ENCODE peak calls at places on chromosomes 3 and 15, in six cellular contexts. One of them, this sample, is unnamed.

GRCh38 chr3:100107227-100107626 is 7.1 kb downstream of the FILIP1L start:
- DNase-seq in choroid plexus epithelial cell: no peak
- DNase-seq in dorsolateral prefrontal cortex: no peak
- DNase-seq in brain microvascular endothelial cell: no peak
- DNase-seq in mucosa of descending colon: no peak
- DNase-seq in AG04450: no peak
- DNase-seq in this sample: no peak

GRCh38 chr15:79834496-79834895 is 62.3 kb downstream of the MTHFS start:
- DNase-seq in AG04450: no peak
- DNase-seq in mucosa of descending colon: no peak
- DNase-seq in dorsolateral prefrontal cortex: no peak
- DNase-seq in brain microvascular endothelial cell: no peak
- DNase-seq in choroid plexus epithelial cell: no peak
- DNase-seq in this sample: no peak

GRCh38 chr3:157498374-157498773 is 4.8 kb downstream of the VEPH1 start:
- DNase-seq in choroid plexus epithelial cell: no peak
- DNase-seq in mucosa of descending colon: no peak
- DNase-seq in brain microvascular endothelial cell: no peak
- DNase-seq in dorsolateral prefrontal cortex: no peak
- DNase-seq in AG04450: no peak
- DNase-seq in this sample: no peak

GRCh38 chr15:99315636-99316035 is 64.4 kb downstream of the LRRC28 start:
- DNase-seq in dorsolateral prefrontal cortex: no peak
- DNase-seq in AG04450: no peak
- DNase-seq in brain microvascular endothelial cell: no peak
- DNase-seq in mucosa of descending colon: no peak
- DNase-seq in choroid plexus epithelial cell: no peak
- DNase-seq in this sample: no peak

GRCh38 chr3:43177092-43177491 is 71.2 kb upstream of the POMGNT2 start:
- DNase-seq in AG04450: no peak
- DNase-seq in choroid plexus epithelial cell: no peak
- DNase-seq in dorsolateral prefrontal cortex: no peak
- DNase-seq in mucosa of descending colon: no peak
- DNase-seq in brain microvascular endothelial cell: no peak
- DNase-seq in this sample: no peak

GRCh38 chr3:149448331-149448831 is 26.1 kb upstream of the TM4SF4 start:
- DNase-seq in choroid plexus epithelial cell: peak
- DNase-seq in mucosa of descending colon: no peak
- DNase-seq in brain microvascular endothelial cell: peak
- DNase-seq in dorsolateral prefrontal cortex: no peak
- DNase-seq in AG04450: no peak
- DNase-seq in this sample: no peak

GRCh38 chr3:187878776-187879524 is 133.7 kb upstream of the BCL6 start:
- DNase-seq in AG04450: no peak
- DNase-seq in brain microvascular endothelial cell: peak
- DNase-seq in dorsolateral prefrontal cortex: no peak
- DNase-seq in choroid plexus epithelial cell: peak
- DNase-seq in mucosa of descending colon: no peak
- DNase-seq in this sample: no peak

GRCh38 chr3:85142626-85143025 is 183.8 kb downstream of the CADM2 start:
- DNase-seq in dorsolateral prefrontal cortex: no peak
- DNase-seq in choroid plexus epithelial cell: no peak
- DNase-seq in brain microvascular endothelial cell: no peak
- DNase-seq in AG04450: no peak
- DNase-seq in mucosa of descending colon: no peak
- DNase-seq in this sample: no peak

GRCh38 chr15:95520511-95520910 is 810.0 kb upstream of the NR2F2 start:
- DNase-seq in choroid plexus epithelial cell: no peak
- DNase-seq in brain microvascular endothelial cell: no peak
- DNase-seq in AG04450: no peak
- DNase-seq in dorsolateral prefrontal cortex: no peak
- DNase-seq in mucosa of descending colon: no peak
- DNase-seq in this sample: no peak

GRCh38 chr3:29409409-29409808 is 128.5 kb downstream of the RBMS3 start:
- DNase-seq in brain microvascular endothelial cell: peak
- DNase-seq in AG04450: no peak
- DNase-seq in dorsolateral prefrontal cortex: no peak
- DNase-seq in choroid plexus epithelial cell: peak
- DNase-seq in mucosa of descending colon: no peak
- DNase-seq in this sample: no peak

GRCh38 chr3:48413611-48414010 is 16.3 kb downstream of the PLXNB1 start:
- DNase-seq in brain microvascular endothelial cell: no peak
- DNase-seq in dorsolateral prefrontal cortex: no peak
- DNase-seq in choroid plexus epithelial cell: no peak
- DNase-seq in mucosa of descending colon: peak
- DNase-seq in AG04450: no peak
- DNase-seq in this sample: no peak

GRCh38 chr3:71309342-71309741 is 274.2 kb downstream of the FOXP1 start:
- DNase-seq in dorsolateral prefrontal cortex: no peak
- DNase-seq in brain microvascular endothelial cell: no peak
- DNase-seq in mucosa of descending colon: no peak
- DNase-seq in AG04450: no peak
- DNase-seq in choroid plexus epithelial cell: no peak
- DNase-seq in this sample: no peak

GRCh38 chr3:113439576-113439975 is 1.7 kb downstream of the CFAP44 start:
- DNase-seq in mucosa of descending colon: no peak
- DNase-seq in AG04450: no peak
- DNase-seq in dorsolateral prefrontal cortex: no peak
- DNase-seq in brain microvascular endothelial cell: no peak
- DNase-seq in choroid plexus epithelial cell: peak
- DNase-seq in this sample: no peak

GRCh38 chr15:31453558-31454318 is 127.1 kb downstream of the KLF13 start:
- DNase-seq in mucosa of descending colon: no peak
- DNase-seq in brain microvascular endothelial cell: no peak
- DNase-seq in choroid plexus epithelial cell: no peak
- DNase-seq in AG04450: no peak
- DNase-seq in dorsolateral prefrontal cortex: no peak
- DNase-seq in this sample: no peak

GRCh38 chr3:101119535-101119934 is 126.3 kb upstream of the ABI3BP start:
- DNase-seq in brain microvascular endothelial cell: peak
- DNase-seq in AG04450: peak
- DNase-seq in dorsolateral prefrontal cortex: no peak
- DNase-seq in mucosa of descending colon: no peak
- DNase-seq in choroid plexus epithelial cell: peak
- DNase-seq in this sample: no peak

GRCh38 chr15:47727676-47728075 is 10.4 kb downstream of the SEMA6D start:
- DNase-seq in brain microvascular endothelial cell: no peak
- DNase-seq in dorsolateral prefrontal cortex: no peak
- DNase-seq in choroid plexus epithelial cell: no peak
- DNase-seq in AG04450: no peak
- DNase-seq in mucosa of descending colon: no peak
- DNase-seq in this sample: no peak

GRCh38 chr15:79322945-79323344 is 12.0 kb downstream of the TMED3 start:
- DNase-seq in dorsolateral prefrontal cortex: no peak
- DNase-seq in AG04450: no peak
- DNase-seq in brain microvascular endothelial cell: no peak
- DNase-seq in choroid plexus epithelial cell: no peak
- DNase-seq in mucosa of descending colon: no peak
- DNase-seq in this sample: no peak

GRCh38 chr3:49256152-49256551 is 20.9 kb downstream of the C3orf62 start:
- DNase-seq in choroid plexus epithelial cell: no peak
- DNase-seq in dorsolateral prefrontal cortex: no peak
- DNase-seq in brain microvascular endothelial cell: no peak
- DNase-seq in mucosa of descending colon: no peak
- DNase-seq in AG04450: no peak
- DNase-seq in this sample: no peak

GRCh38 chr3:29156071-29156715 is 124.7 kb upstream of the RBMS3 start:
- DNase-seq in AG04450: no peak
- DNase-seq in brain microvascular endothelial cell: no peak
- DNase-seq in dorsolateral prefrontal cortex: no peak
- DNase-seq in choroid plexus epithelial cell: no peak
- DNase-seq in mucosa of descending colon: no peak
- DNase-seq in this sample: peak

GRCh38 chr15:78049691-78050440 is 27.6 kb downstream of the TBC1D2B start:
- DNase-seq in brain microvascular endothelial cell: no peak
- DNase-seq in choroid plexus epithelial cell: peak
- DNase-seq in dorsolateral prefrontal cortex: peak
- DNase-seq in mucosa of descending colon: no peak
- DNase-seq in AG04450: no peak
- DNase-seq in this sample: no peak

GRCh38 chr15:57382222-57382621 is 5.9 kb downstream of the CGNL1 start:
- DNase-seq in AG04450: no peak
- DNase-seq in choroid plexus epithelial cell: no peak
- DNase-seq in brain microvascular endothelial cell: no peak
- DNase-seq in dorsolateral prefrontal cortex: no peak
- DNase-seq in mucosa of descending colon: no peak
- DNase-seq in this sample: no peak

GRCh38 chr15:64582202-64582601 is 121.8 kb downstream of the ZNF609 start:
- DNase-seq in AG04450: no peak
- DNase-seq in dorsolateral prefrontal cortex: no peak
- DNase-seq in choroid plexus epithelial cell: peak
- DNase-seq in mucosa of descending colon: no peak
- DNase-seq in brain microvascular endothelial cell: no peak
- DNase-seq in this sample: no peak

GRCh38 chr3:184756151-184756681 is 44.4 kb upstream of the MAGEF1 start:
- DNase-seq in AG04450: no peak
- DNase-seq in choroid plexus epithelial cell: no peak
- DNase-seq in dorsolateral prefrontal cortex: no peak
- DNase-seq in mucosa of descending colon: no peak
- DNase-seq in brain microvascular endothelial cell: no peak
- DNase-seq in this sample: no peak

GRCh38 chr15:57494575-57494974 is 97.1 kb upstream of the MYZAP start:
- DNase-seq in brain microvascular endothelial cell: no peak
- DNase-seq in mucosa of descending colon: no peak
- DNase-seq in choroid plexus epithelial cell: no peak
- DNase-seq in dorsolateral prefrontal cortex: no peak
- DNase-seq in AG04450: no peak
- DNase-seq in this sample: no peak

GRCh38 chr15:70576683-70577082 is 186.7 kb downstream of the UACA start:
- DNase-seq in mucosa of descending colon: no peak
- DNase-seq in brain microvascular endothelial cell: no peak
- DNase-seq in dorsolateral prefrontal cortex: no peak
- DNase-seq in choroid plexus epithelial cell: no peak
- DNase-seq in AG04450: no peak
- DNase-seq in this sample: no peak

GRCh38 chr3:22450785-22451400 is 699.9 kb upstream of the ZNF385D start:
- DNase-seq in AG04450: no peak
- DNase-seq in mucosa of descending colon: no peak
- DNase-seq in dorsolateral prefrontal cortex: no peak
- DNase-seq in brain microvascular endothelial cell: peak
- DNase-seq in choroid plexus epithelial cell: peak
- DNase-seq in this sample: no peak

DNA sequence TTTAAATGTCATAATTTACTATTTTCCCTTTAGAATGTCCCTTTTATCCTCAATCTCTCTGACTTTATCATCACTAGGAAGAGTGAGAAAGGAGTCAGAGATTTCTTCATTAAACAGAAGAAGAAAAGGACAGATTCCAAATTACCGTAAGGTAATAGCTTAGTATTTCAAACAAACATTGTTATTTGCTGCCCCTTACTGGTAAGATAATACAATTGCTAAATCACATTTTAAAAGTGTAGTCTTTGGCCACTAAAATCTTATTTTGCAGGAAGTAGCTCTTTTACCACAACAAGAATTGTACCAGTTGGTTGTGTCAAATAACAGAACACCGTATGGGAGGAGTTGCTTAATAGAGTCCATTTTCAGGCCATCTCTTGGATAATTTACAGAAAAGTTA is 53.7 kb downstream of the CGGBP1 start:
- DNase-seq in mucosa of descending colon: no peak
- DNase-seq in brain microvascular endothelial cell: no peak
- DNase-seq in choroid plexus epithelial cell: peak
- DNase-seq in AG04450: no peak
- DNase-seq in dorsolateral prefrontal cortex: no peak
- DNase-seq in this sample: no peak
- TF ChIP-seq CTCF in mucosa of descending colon: no peak
- TF ChIP-seq CTCF in brain microvascular endothelial cell: peak
- TF ChIP-seq CTCF in choroid plexus epithelial cell: peak
- TF ChIP-seq CTCF in AG04450: peak
- TF ChIP-seq CTCF in dorsolateral prefrontal cortex: peak
- TF ChIP-seq CTCF in this sample: no peak

GRCh38 chr3:178083906-178084823 is 452.1 kb upstream of the KCNMB2 start:
- DNase-seq in mucosa of descending colon: no peak
- DNase-seq in dorsolateral prefrontal cortex: no peak
- DNase-seq in choroid plexus epithelial cell: peak
- DNase-seq in AG04450: no peak
- DNase-seq in brain microvascular endothelial cell: peak
- DNase-seq in this sample: no peak
- TF ChIP-seq CTCF in mucosa of descending colon: no peak
- TF ChIP-seq CTCF in dorsolateral prefrontal cortex: peak
- TF ChIP-seq CTCF in choroid plexus epithelial cell: peak
- TF ChIP-seq CTCF in AG04450: peak
- TF ChIP-seq CTCF in brain microvascular endothelial cell: peak
- TF ChIP-seq CTCF in this sample: peak

DNA sequence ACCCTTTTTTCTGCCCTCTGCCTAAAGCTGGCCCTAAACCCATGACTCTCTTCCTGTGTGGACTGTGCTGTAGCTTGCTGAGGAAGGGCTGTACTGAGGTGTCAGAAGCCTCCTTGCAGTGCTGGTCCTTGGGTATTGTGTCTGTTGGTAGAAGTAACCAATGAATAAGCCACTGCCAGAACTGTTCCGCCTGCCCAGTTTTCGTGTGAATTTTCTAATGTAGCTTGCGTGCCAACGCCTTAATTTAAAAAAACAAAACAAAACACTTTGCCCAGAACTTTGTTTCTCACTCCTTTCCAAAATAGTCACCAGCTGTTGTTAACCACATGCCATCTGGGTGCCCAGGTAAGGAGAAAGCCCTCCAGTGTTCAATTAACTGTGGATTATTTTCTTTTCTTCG is 101.9 kb downstream of the KLHL25 start:
- DNase-seq in dorsolateral prefrontal cortex: no peak
- DNase-seq in mucosa of descending colon: no peak
- DNase-seq in choroid plexus epithelial cell: no peak
- DNase-seq in AG04450: no peak
- DNase-seq in brain microvascular endothelial cell: no peak
- DNase-seq in this sample: no peak
- TF ChIP-seq CTCF in dorsolateral prefrontal cortex: no peak
- TF ChIP-seq CTCF in mucosa of descending colon: no peak
- TF ChIP-seq CTCF in choroid plexus epithelial cell: no peak
- TF ChIP-seq CTCF in AG04450: no peak
- TF ChIP-seq CTCF in brain microvascular endothelial cell: no peak
- TF ChIP-seq CTCF in this sample: no peak

DNA sequence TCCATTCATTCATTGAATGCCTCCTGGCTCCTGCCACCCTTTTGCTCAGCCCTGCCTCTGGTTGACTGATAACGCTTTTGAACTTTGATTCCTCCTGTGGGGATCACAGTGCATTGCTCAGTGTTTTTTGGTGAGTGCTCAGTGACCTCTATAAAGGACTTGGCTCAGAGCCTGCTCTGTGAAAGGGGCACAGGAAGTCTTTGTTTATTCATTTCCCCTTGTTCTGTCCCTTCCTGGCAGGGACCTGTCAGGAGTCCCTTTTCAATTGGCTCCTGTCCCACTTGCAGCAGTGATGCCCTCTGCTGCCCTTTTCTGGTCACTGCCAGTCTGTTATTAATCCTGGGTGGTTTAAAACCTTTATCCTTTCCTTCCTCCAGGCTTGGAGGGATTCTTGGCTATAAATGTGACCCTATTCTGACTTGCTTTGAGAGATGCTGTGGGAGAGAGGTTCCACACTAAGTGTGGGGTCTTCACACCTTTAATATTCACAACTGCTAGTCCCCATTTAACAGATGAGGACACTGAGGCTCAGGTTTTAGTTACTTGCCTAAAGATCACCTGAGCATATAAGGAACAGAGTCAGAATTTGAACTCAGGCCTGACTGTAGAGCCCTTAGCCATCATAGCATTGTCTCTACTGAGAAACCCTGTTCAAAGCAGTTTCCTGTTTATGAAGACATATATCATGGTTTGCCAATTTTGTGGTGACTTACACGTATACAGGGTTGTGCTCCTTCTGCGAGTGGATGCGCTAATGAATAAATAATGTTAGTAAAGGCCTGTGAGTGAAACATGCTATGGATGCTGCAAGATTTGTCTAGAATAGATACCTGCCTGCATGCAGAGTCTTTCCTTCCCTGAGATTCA is 23.2 kb upstream of the TATDN2 start:
- DNase-seq in brain microvascular endothelial cell: peak
- DNase-seq in choroid plexus epithelial cell: peak
- DNase-seq in AG04450: no peak
- DNase-seq in dorsolateral prefrontal cortex: peak
- DNase-seq in mucosa of descending colon: peak
- DNase-seq in this sample: peak
- TF ChIP-seq CTCF in brain microvascular endothelial cell: peak
- TF ChIP-seq CTCF in choroid plexus epithelial cell: peak
- TF ChIP-seq CTCF in AG04450: peak
- TF ChIP-seq CTCF in dorsolateral prefrontal cortex: peak
- TF ChIP-seq CTCF in mucosa of descending colon: peak
- TF ChIP-seq CTCF in this sample: peak